ENCODE peak calls at places on chromosome 16, in four cellular contexts. G is CD8-positive, alpha-beta T cell; Q is aorta; E is left ventricle myocardium inferior. H is an unnamed sample.

GRCh38 chr16:86772671-86773338 is 194.5 kb downstream of the FOXL1 start:
- DNase-seq in E (no peak), Q (no peak), G (no peak), H (no peak)

GRCh38 chr16:85303354-85303883 is 191.1 kb upstream of the CIBAR2 start:
- DNase-seq in Q (peak), G (peak), E (peak), H (peak)

GRCh38 chr16:2675021-2675420 is 7.3 kb upstream of the KCTD5 start:
- DNase-seq in G (no peak), Q (no peak), E (no peak), H (no peak)

GRCh38 chr16:4307215-4308037 is 8.4 kb upstream of the GLIS2 start:
- DNase-seq in G (peak), E (peak), Q (peak), H (peak)

GRCh38 chr16:84483882-84484565 is 20.4 kb downstream of the MEAK7 start:
- DNase-seq in Q (no peak), G (no peak), E (no peak), H (no peak)

GRCh38 chr16:3274490-3274889 is 8.8 kb upstream of the ZNF263 start:
- DNase-seq in E (no peak), Q (no peak), G (no peak), H (no peak)

GRCh38 chr16:30064746-30065111 is 831 bp upstream of the ALDOA start:
- DNase-seq in Q (no peak), E (no peak), G (no peak), H (no peak)

GRCh38 chr16:54116126-54116525 is 170.5 kb downstream of the IRX3 start:
- DNase-seq in E (no peak), G (no peak), Q (no peak), H (no peak)

GRCh38 chr16:12879812-12880211 is 21.6 kb upstream of the SHISA9 start:
- DNase-seq in E (no peak), G (no peak), Q (no peak), H (no peak)

GRCh38 chr16:12878973-12879372 is 22.4 kb upstream of the SHISA9 start:
- DNase-seq in G (no peak), Q (no peak), E (no peak), H (no peak)

GRCh38 chr16:12876778-12877177 is 24.6 kb upstream of the SHISA9 start:
- DNase-seq in E (no peak), G (no peak), Q (no peak), H (no peak)

GRCh38 chr16:12881771-12882170 is 19.6 kb upstream of the SHISA9 start:
- DNase-seq in G (no peak), Q (no peak), E (no peak), H (no peak)

GRCh38 chr16:12881182-12881581 is 20.2 kb upstream of the SHISA9 start:
- DNase-seq in Q (no peak), G (no peak), E (no peak), H (no peak)
- H3K27ac ChIP-seq in Q (no peak), G (no peak), E (no peak), H (no peak)

GRCh38 chr16:67158637-67159600 is 790 bp downstream of the TRADD start:
- DNase-seq in E (peak), G (peak), Q (peak), H (peak)

GRCh38 chr16:67156146-67156844 is 3.4 kb downstream of the TRADD start:
- DNase-seq in Q (peak), E (no peak), G (no peak), H (no peak)

GRCh38 chr16:67155305-67156145 is 4.2 kb downstream of the TRADD start:
- DNase-seq in E (peak), G (peak), Q (peak), H (peak)

GRCh38 chr16:67157106-67157748 is 2.5 kb downstream of the TRADD start:
- DNase-seq in E (no peak), Q (no peak), G (no peak), H (no peak)

DNA sequence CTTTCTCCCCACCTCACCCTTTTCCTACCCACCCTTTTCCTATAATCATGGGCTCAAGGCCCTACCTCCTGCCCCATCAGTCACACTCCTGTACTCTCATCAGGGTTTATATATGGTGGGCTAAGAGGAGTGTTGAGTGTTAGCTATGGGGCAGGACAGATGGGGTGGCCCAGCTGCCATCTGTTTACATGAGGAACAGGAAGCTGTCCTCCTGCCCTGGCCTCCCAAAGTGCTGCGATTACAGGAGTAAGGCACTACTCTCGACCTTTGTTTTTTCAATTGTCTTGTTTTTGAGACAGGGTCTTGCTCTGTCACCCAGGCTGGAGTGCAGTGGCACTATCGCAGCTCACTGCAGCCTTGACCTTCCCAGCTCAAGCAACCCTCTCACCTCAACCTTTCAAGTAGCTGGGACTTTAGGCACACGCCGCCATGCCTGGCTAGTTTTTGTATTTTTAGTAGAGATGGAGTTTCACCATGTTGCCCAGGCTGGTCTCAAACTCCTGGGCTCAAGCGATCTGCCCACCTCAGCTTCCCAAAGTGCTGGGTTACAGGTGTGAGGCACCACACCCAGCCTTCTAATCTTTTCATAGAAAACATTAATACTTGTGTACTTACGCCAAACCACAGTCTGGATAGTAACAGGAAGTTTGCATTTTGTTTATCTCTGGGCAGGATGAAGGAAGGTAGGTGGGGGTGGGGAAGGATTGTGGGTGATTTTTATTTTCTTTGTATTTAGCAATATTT is 1.6 kb downstream of the TRADD start:
- DNase-seq in E (no peak), G (no peak), Q (peak), H (no peak)
- H3K4me3 ChIP-seq in E (no peak), G (no peak), Q (no peak), H (peak)

GRCh38 chr16:24846548-24847357 is 990 bp downstream of the SLC5A11 start:
- DNase-seq in E (no peak), G (no peak), Q (no peak), H (no peak)
- H3K27ac ChIP-seq in E (no peak), G (no peak), Q (no peak), H (no peak)

GRCh38 chr16:28883221-28883996 is 5.1 kb downstream of the ATP2A1 start:
- DNase-seq in Q (no peak), G (no peak), E (no peak), H (no peak)

GRCh38 chr16:28886945-28887344 is 8.7 kb downstream of the ATP2A1 start:
- DNase-seq in G (no peak), E (no peak), Q (no peak), H (no peak)

GRCh38 chr16:28882476-28883180 is 4.3 kb downstream of the ATP2A1 start:
- DNase-seq in E (no peak), Q (no peak), G (no peak), H (no peak)

GRCh38 chr16:28880955-28881354 is 2.7 kb downstream of the ATP2A1 start:
- DNase-seq in G (no peak), Q (no peak), E (no peak), H (no peak)

GRCh38 chr16:28884045-28884444 is 5.8 kb downstream of the ATP2A1 start:
- DNase-seq in G (no peak), E (no peak), Q (no peak), H (no peak)
- H3K4me3 ChIP-seq in G (no peak), E (no peak), Q (no peak), H (no peak)

DNA sequence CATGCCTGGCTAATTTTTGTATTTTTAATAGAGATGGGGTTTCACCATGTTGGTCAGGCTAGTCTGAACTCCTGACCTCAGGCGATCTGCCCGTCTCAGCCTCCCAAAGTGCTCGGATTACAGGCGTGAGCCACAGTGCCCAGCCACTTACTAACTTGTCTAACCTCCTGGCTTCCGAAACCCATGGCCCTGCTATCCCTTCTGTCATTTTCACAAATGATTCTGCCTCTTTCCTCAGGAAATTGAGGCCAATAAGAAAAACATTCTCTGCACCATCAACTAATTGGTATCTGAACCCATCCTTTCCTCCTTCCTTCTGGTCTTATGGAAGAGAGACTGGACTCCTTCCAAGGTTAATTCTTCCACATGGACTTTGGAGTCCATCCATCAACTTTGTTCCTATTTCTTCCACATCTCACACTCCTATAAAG is 27.9 kb upstream of the TNRC6A start:
- DNase-seq in Q (no peak), G (no peak), E (no peak), H (no peak)
- H3K27ac ChIP-seq in Q (peak), G (no peak), E (peak), H (no peak)